ENCODE peak calls at places on chromosome 12, in four cellular contexts. H, C, E and J are unnamed samples.

GRCh38 chr12:128267651-128268347 is 829 bp downstream of the TMEM132C start:
- DNase-seq in H (no peak), C (peak), E (no peak), J (no peak)

GRCh38 chr12:125225641-125226040 is 160.4 kb downstream of the AACS start:
- DNase-seq in H (no peak), C (no peak), E (no peak), J (no peak)

GRCh38 chr12:1920971-1921370 is 2.5 kb upstream of the CACNA2D4 start:
- DNase-seq in H (peak), C (no peak), E (peak), J (no peak)

GRCh38 chr12:68148261-68148951 is 11.1 kb downstream of the IFNG start:
- DNase-seq in H (no peak), C (no peak), E (no peak), J (no peak)

GRCh38 chr12:643478-644292 is 19.6 kb downstream of the NINJ2 start:
- DNase-seq in H (peak), C (peak), E (peak), J (no peak)

GRCh38 chr12:52010692-52011601 is 4.2 kb downstream of the TAMALIN start:
- DNase-seq in H (no peak), C (no peak), E (peak), J (no peak)

GRCh38 chr12:130162267-130162666 is at the start of gene FZD10:
- DNase-seq in H (peak), C (peak), E (no peak), J (no peak)

GRCh38 chr12:53221203-53222076 is 10.6 kb downstream of the RARG start:
- DNase-seq in H (peak), C (peak), E (peak), J (peak)

GRCh38 chr12:58420496-58420895 is 479.1 kb downstream of the ATP23 start:
- DNase-seq in H (no peak), C (no peak), E (no peak), J (no peak)

GRCh38 chr12:32997471-32997870 is 100.9 kb upstream of the PKP2 start:
- DNase-seq in H (no peak), C (no peak), E (no peak), J (no peak)

GRCh38 chr12:23127701-23128100 is 502.7 kb downstream of the ETNK1 start:
- DNase-seq in H (no peak), C (no peak), E (no peak), J (no peak)

GRCh38 chr12:19044877-19045276 is 84.7 kb upstream of the PLEKHA5 start:
- DNase-seq in H (no peak), C (no peak), E (no peak), J (no peak)

GRCh38 chr12:48717252-48717695 is 767 bp upstream of the CCNT1 start:
- DNase-seq in H (no peak), C (no peak), E (no peak), J (no peak)

GRCh38 chr12:23721268-23721667 is 228.2 kb downstream of the SOX5 start:
- DNase-seq in H (no peak), C (no peak), E (no peak), J (no peak)

GRCh38 chr12:85273411-85274075 is 6.5 kb upstream of the ALX1 start:
- DNase-seq in H (no peak), C (no peak), E (peak), J (no peak)

GRCh38 chr12:62655524-62656160 is 189.0 kb downstream of the MON2 start:
- DNase-seq in H (no peak), C (no peak), E (no peak), J (peak)

GRCh38 chr12:1380171-1380974 is 214.0 kb downstream of the FBXL14 start:
- DNase-seq in H (no peak), C (no peak), E (no peak), J (no peak)

GRCh38 chr12:70982286-70982685 is 61.7 kb upstream of the PTPRR start:
- DNase-seq in H (no peak), C (no peak), E (no peak), J (no peak)

GRCh38 chr12:62635630-62636029 is 169.0 kb downstream of the MON2 start:
- DNase-seq in H (no peak), C (no peak), E (no peak), J (no peak)

GRCh38 chr12:50650285-50650684 is 113.6 kb upstream of the ATF1 start:
- DNase-seq in H (no peak), C (no peak), E (no peak), J (no peak)

GRCh38 chr12:79424109-79424721 is 266.5 kb downstream of the PAWR start:
- DNase-seq in H (no peak), C (no peak), E (no peak), J (no peak)

GRCh38 chr12:32107376-32108267 is 975 bp downstream of the BICD1 start:
- DNase-seq in H (peak), C (peak), E (no peak), J (peak)

GRCh38 chr12:25929096-25929637 is 29.3 kb upstream of the RASSF8 start:
- DNase-seq in H (no peak), C (no peak), E (no peak), J (no peak)

GRCh38 chr12:9115731-9116689 is at the start of gene A2M:
- DNase-seq in H (no peak), C (peak), E (no peak), J (no peak)

GRCh38 chr12:115584156-115584555 is 693.3 kb downstream of the MED13L start:
- DNase-seq in H (no peak), C (no peak), E (no peak), J (no peak)

GRCh38 chr12:52436828-52437474 is 2.8 kb upstream of the KRT75 start:
- DNase-seq in H (peak), C (no peak), E (no peak), J (no peak)

GRCh38 chr12:64780531-64781373 is 21.5 kb upstream of the GNS start:
- DNase-seq in H (peak), C (peak), E (peak), J (no peak)
- H3K27ac ChIP-seq in H (peak), C (peak), E (no peak), J (no peak)

DNA sequence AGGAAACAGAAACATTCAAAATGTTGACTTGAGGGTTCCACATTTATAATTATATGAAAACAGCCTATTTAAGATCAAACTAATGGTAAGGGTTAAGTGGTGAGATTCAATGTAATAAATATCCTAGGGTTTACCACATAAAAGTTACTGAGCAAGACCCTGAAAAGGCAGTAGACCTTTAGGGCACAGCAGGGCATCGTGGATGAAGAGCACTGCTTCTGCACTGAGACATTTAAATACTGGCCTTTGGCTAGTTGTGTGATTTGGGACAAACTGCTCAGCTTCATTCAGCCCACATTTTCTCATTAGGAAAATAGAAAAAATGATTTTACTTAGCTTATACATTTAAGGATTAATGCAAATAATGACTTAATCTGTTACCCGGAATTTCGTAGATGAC is 42.0 kb downstream of the CNTN1 start:
- DNase-seq in H (no peak), C (no peak), E (no peak), J (no peak)
- H3K27ac ChIP-seq in H (no peak), C (no peak), E (no peak), J (no peak)

DNA sequence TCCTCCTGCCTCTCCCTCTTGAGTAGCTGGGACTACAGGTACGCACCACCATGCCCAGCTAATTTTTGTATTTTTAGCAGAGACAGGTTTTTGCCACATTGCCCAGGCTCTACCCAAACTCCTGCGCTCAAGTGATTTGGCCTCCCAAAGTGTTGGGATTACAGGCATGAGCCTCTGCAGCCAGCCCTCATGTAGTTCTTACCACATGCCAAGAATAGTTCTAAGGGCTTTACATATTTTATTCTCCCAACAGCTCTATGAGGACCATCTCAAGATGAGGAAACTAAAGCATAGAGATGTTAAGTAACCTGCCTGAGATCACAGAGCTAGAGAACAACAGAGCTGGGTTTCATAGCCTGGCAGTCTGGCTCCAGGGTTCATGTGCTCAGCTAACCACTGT is 37.9 kb upstream of the ALDH2 start:
- DNase-seq in H (no peak), C (no peak), E (no peak), J (no peak)
- H3K27ac ChIP-seq in H (no peak), C (no peak), E (no peak), J (no peak)

GRCh38 chr12:120370343-120371243 is 1.6 kb upstream of the MSI1 start:
- DNase-seq in H (no peak), C (no peak), E (no peak), J (no peak)

GRCh38 chr12:120369476-120370342 is 745 bp upstream of the MSI1 start:
- DNase-seq in H (no peak), C (no peak), E (no peak), J (no peak)

GRCh38 chr12:120367924-120368788 is 808 bp downstream of the MSI1 start:
- DNase-seq in H (no peak), C (peak), E (no peak), J (no peak)

GRCh38 chr12:120367252-120367923 is 1.6 kb downstream of the MSI1 start:
- DNase-seq in H (peak), C (no peak), E (no peak), J (no peak)

DNA sequence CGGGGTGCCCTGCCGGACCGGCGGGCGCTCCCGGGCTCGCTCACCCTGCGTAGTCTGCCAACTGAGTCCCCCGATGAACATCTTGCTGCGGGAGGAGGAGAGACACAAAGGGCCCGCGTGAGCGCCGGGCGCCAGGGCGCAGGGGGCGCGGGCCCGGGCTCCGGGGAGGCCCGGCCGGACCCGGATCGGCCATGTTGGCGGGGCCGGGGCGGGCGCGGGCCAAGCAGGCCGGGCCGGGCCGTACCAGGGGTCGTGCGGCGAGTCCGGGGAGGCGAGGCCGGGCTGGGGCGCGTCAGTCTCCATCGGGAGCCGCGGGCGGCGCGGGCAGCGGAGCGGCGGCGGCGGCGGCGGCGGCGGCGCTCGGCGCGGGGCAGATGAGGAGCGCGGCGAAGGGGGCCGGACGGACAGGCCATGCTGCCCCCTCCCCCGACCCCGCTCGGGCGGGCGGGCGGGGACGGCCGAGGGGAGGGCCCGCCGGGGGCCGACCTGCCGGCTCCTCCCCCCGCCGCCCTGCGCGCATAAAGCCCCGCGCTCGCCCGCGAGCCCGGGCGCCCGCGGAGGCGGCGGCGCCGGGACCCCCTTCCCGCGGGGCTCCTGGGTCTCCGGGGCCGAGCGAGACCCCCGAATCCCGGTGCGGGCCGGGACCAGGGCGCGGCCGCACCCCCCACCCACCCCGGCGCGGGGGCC is at the start of gene MSI1:
- DNase-seq in H (no peak), C (no peak), E (no peak), J (no peak)
- H3K27ac ChIP-seq in H (no peak), C (peak), E (no peak), J (peak)